ENCODE peak calls at places on chromosomes 7 and 10, in four cellular contexts. E is colonic mucosa, H is body of pancreas, C is dorsolateral prefrontal cortex. Z is an unnamed sample.

GRCh38 chr7:66642186-66642585 is 13.5 kb downstream of the KCTD7 start:
- DNase-seq in H (no peak), C (no peak), E (no peak), Z (no peak)

GRCh38 chr7:14936530-14936929 is 34.0 kb upstream of the DGKB start:
- DNase-seq in H (peak), E (peak), C (no peak), Z (no peak)

GRCh38 chr10:46050956-46051355 is 4.9 kb upstream of the MSMB start:
- DNase-seq in E (no peak), H (no peak), C (no peak), Z (no peak)

GRCh38 chr7:1742555-1743303 is 72.7 kb downstream of the ELFN1 start:
- DNase-seq in E (peak), H (peak), C (no peak), Z (peak)

GRCh38 chr7:76372984-76373833 is 14.4 kb upstream of the YWHAG start:
- DNase-seq in H (no peak), C (no peak), E (no peak), Z (peak)

GRCh38 chr10:6393168-6393567 is 186.9 kb downstream of the PRKCQ start:
- DNase-seq in E (no peak), C (no peak), H (no peak), Z (no peak)

GRCh38 chr7:5578441-5579024 is 154.9 kb upstream of the TNRC18 start:
- DNase-seq in H (no peak), C (no peak), E (no peak), Z (no peak)

GRCh38 chr7:85587777-85588176 is 400.9 kb upstream of the SEMA3D start:
- DNase-seq in H (no peak), C (no peak), E (no peak), Z (no peak)

GRCh38 chr7:150801242-150801945 is 825 bp downstream of the TMEM176A start:
- DNase-seq in E (no peak), C (no peak), H (no peak), Z (no peak)

GRCh38 chr7:77831481-77831880 is 32.9 kb downstream of the PHTF2 start:
- DNase-seq in C (no peak), H (no peak), E (no peak), Z (no peak)

GRCh38 chr7:31562002-31562401 is 48.1 kb downstream of the ITPRID1 start:
- DNase-seq in H (no peak), C (no peak), E (no peak), Z (no peak)

GRCh38 chr7:74083928-74084721 is 521 bp downstream of the LIMK1 start:
- DNase-seq in H (peak), E (peak), C (peak), Z (no peak)

GRCh38 chr7:129644634-129645230 is 33.2 kb downstream of the NRF1 start:
- DNase-seq in E (no peak), H (no peak), C (no peak), Z (no peak)

GRCh38 chr10:31760674-31761081 is 168.0 kb downstream of the ARHGAP12 start:
- DNase-seq in E (no peak), C (no peak), H (peak), Z (no peak)

GRCh38 chr7:116802144-116802747 is 60.1 kb upstream of the CAPZA2 start:
- DNase-seq in E (no peak), H (no peak), C (no peak), Z (no peak)
- H3K27ac ChIP-seq in E (peak), H (no peak), C (peak), Z (no peak)

DNA sequence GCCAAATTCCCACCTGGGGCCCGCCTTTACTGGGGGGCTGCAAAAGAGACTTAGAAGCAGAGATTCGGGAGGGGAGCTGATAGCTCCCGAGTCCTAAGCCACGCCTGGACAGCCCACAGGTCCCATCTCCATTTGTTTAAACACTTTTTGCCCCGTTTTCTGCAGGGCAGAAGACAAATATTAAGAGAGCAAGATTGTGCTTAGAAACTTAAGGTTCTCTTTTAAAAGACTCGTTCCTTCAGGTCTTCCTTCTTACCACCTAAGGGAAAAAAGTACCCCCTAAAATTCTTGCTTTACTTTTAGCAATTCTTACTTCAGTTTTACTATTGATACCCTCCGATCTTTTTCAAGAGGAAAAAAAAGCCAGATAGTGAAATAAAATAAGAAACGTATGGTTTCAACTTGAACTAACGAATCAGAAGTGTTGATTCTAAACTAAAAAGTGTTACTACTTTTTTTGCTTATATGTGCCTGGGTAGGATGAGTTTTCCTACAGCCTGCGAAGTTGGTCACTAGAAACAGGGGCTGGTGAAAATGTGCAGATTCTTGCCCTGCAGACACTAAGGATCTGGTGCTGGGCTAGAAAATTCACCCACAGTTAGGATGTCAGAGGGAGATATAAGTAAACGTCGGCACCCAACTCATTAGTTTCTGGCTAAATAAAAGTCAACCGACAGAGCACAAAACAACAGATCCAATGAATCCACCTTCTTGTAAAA is 298.8 kb upstream of the NFE2L3 start:
- DNase-seq in C (no peak), H (no peak), E (no peak), Z (no peak)
- H3K4me3 ChIP-seq in C (no peak), H (no peak), E (peak), Z (peak)

GRCh38 chr10:78210548-78210947 is 176.9 kb downstream of the RPS24 start:
- DNase-seq in H (no peak), C (no peak), E (no peak), Z (no peak)
- H3K27ac ChIP-seq in H (no peak), C (no peak), E (no peak), Z (no peak)

GRCh38 chr7:106868364-106868763 is 3.3 kb downstream of the PIK3CG start:
- DNase-seq in H (no peak), E (no peak), C (no peak), Z (peak)
- H3K4me3 ChIP-seq in H (no peak), E (no peak), C (no peak), Z (peak)

Z was measured in testis.